ENCODE peak calls at places on chromosomes 2 and 18, in ten cellular contexts. One of them, this sample, is unnamed.
A peak's percentile ranks its signal among the peaks of the same experiment; 100 is the strongest.

GRCh38 chr18:22932885-22933205 is 283 bp upstream of the RBBP8 start:
- DNase-seq in IMR-90: no peak
- DNase-seq in uterus: no peak
- DNase-seq in ovary: no peak
- DNase-seq in erythroblast: no peak
- DNase-seq in A549: no peak
- DNase-seq in stomach: no peak
- DNase-seq in testis: no peak
- DNase-seq in Peyer's patch: no peak
- DNase-seq in adrenal gland: no peak
- DNase-seq in this sample: no peak

GRCh38 chr2:223668302-223668998 is 66.3 kb upstream of the SCG2 start:
- DNase-seq in IMR-90: peak; percentile 71
- DNase-seq in uterus: no peak
- DNase-seq in ovary: no peak
- DNase-seq in erythroblast: no peak
- DNase-seq in A549: no peak
- DNase-seq in stomach: no peak
- DNase-seq in testis: no peak
- DNase-seq in Peyer's patch: no peak
- DNase-seq in adrenal gland: no peak
- DNase-seq in this sample: no peak

GRCh38 chr2:29262681-29263260 is 147.6 kb downstream of the CLIP4 start:
- DNase-seq in IMR-90: no peak
- DNase-seq in uterus: no peak
- DNase-seq in ovary: no peak
- DNase-seq in erythroblast: no peak
- DNase-seq in A549: no peak
- DNase-seq in stomach: no peak
- DNase-seq in testis: no peak
- DNase-seq in Peyer's patch: no peak
- DNase-seq in adrenal gland: peak; percentile 85
- DNase-seq in this sample: no peak

GRCh38 chr2:31212659-31213058 is 4.7 kb downstream of the CAPN14 start:
- DNase-seq in IMR-90: no peak
- DNase-seq in uterus: no peak
- DNase-seq in ovary: no peak
- DNase-seq in erythroblast: no peak
- DNase-seq in A549: no peak
- DNase-seq in stomach: no peak
- DNase-seq in testis: no peak
- DNase-seq in Peyer's patch: no peak
- DNase-seq in adrenal gland: no peak
- DNase-seq in this sample: no peak

GRCh38 chr2:84197901-84198300 is 261.2 kb downstream of the SUCLG1 start:
- DNase-seq in IMR-90: no peak
- DNase-seq in uterus: no peak
- DNase-seq in ovary: no peak
- DNase-seq in erythroblast: no peak
- DNase-seq in A549: no peak
- DNase-seq in stomach: no peak
- DNase-seq in testis: no peak
- DNase-seq in Peyer's patch: no peak
- DNase-seq in adrenal gland: no peak
- DNase-seq in this sample: no peak

GRCh38 chr2:172722481-172722880 is 13.2 kb upstream of the RAPGEF4 start:
- DNase-seq in IMR-90: peak; percentile 31
- DNase-seq in uterus: no peak
- DNase-seq in ovary: no peak
- DNase-seq in erythroblast: no peak
- DNase-seq in A549: no peak
- DNase-seq in stomach: no peak
- DNase-seq in testis: no peak
- DNase-seq in Peyer's patch: no peak
- DNase-seq in adrenal gland: no peak
- DNase-seq in this sample: no peak

GRCh38 chr2:127043367-127044164 is 63.4 kb downstream of the BIN1 start:
- DNase-seq in IMR-90: no peak
- DNase-seq in uterus: no peak
- DNase-seq in ovary: no peak
- DNase-seq in erythroblast: no peak
- DNase-seq in A549: no peak
- DNase-seq in stomach: peak; percentile 24
- DNase-seq in testis: no peak
- DNase-seq in Peyer's patch: no peak
- DNase-seq in adrenal gland: peak; percentile 47
- DNase-seq in this sample: no peak

GRCh38 chr18:39274535-39274934 is 1708.9 kb upstream of the CELF4 start:
- DNase-seq in IMR-90: peak; percentile 45
- DNase-seq in uterus: no peak
- DNase-seq in ovary: no peak
- DNase-seq in erythroblast: no peak
- DNase-seq in A549: no peak
- DNase-seq in stomach: no peak
- DNase-seq in testis: no peak
- DNase-seq in Peyer's patch: no peak
- DNase-seq in adrenal gland: no peak
- DNase-seq in this sample: no peak

GRCh38 chr2:29650634-29651097 is 270.7 kb downstream of the ALK start:
- DNase-seq in IMR-90: no peak
- DNase-seq in uterus: no peak
- DNase-seq in ovary: no peak
- DNase-seq in erythroblast: no peak
- DNase-seq in A549: no peak
- DNase-seq in stomach: no peak
- DNase-seq in testis: no peak
- DNase-seq in Peyer's patch: no peak
- DNase-seq in adrenal gland: peak; percentile 67
- DNase-seq in this sample: no peak

GRCh38 chr2:230130668-230131364 is 62.1 kb upstream of the SLC16A14 start:
- DNase-seq in IMR-90: peak; percentile 64
- DNase-seq in uterus: peak; percentile 88
- DNase-seq in ovary: peak; percentile 84
- DNase-seq in erythroblast: no peak
- DNase-seq in A549: no peak
- DNase-seq in stomach: no peak
- DNase-seq in testis: peak; percentile 76
- DNase-seq in Peyer's patch: no peak
- DNase-seq in adrenal gland: peak; percentile 96
- DNase-seq in this sample: peak; percentile 70

GRCh38 chr2:120969613-120970355 is 234.1 kb downstream of the GLI2 start:
- DNase-seq in IMR-90: no peak
- DNase-seq in uterus: no peak
- DNase-seq in ovary: no peak
- DNase-seq in erythroblast: no peak
- DNase-seq in A549: no peak
- DNase-seq in stomach: no peak
- DNase-seq in testis: no peak
- DNase-seq in Peyer's patch: no peak
- DNase-seq in adrenal gland: no peak
- DNase-seq in this sample: no peak

GRCh38 chr2:362924-363323 is 75.0 kb upstream of the ALKAL2 start:
- DNase-seq in IMR-90: no peak
- DNase-seq in uterus: no peak
- DNase-seq in ovary: no peak
- DNase-seq in erythroblast: no peak
- DNase-seq in A549: no peak
- DNase-seq in stomach: no peak
- DNase-seq in testis: no peak
- DNase-seq in Peyer's patch: no peak
- DNase-seq in adrenal gland: no peak
- DNase-seq in this sample: no peak

GRCh38 chr2:232920055-232920454 is 50.0 kb downstream of the SNORC start:
- DNase-seq in IMR-90: no peak
- DNase-seq in uterus: no peak
- DNase-seq in ovary: no peak
- DNase-seq in erythroblast: no peak
- DNase-seq in A549: no peak
- DNase-seq in stomach: no peak
- DNase-seq in testis: no peak
- DNase-seq in Peyer's patch: no peak
- DNase-seq in adrenal gland: peak; percentile 14
- DNase-seq in this sample: no peak

GRCh38 chr2:231709981-231710750 is 1.8 kb downstream of the PTMA start:
- DNase-seq in IMR-90: peak; percentile 80
- DNase-seq in uterus: peak; percentile 68
- DNase-seq in ovary: peak; percentile 95
- DNase-seq in erythroblast: peak; percentile 95
- DNase-seq in A549: peak; percentile 71
- DNase-seq in stomach: peak; percentile 91
- DNase-seq in testis: peak; percentile 83
- DNase-seq in Peyer's patch: peak; percentile 80
- DNase-seq in adrenal gland: peak; percentile 91
- DNase-seq in this sample: peak; percentile 86
- TF ChIP-seq POLR2A in IMR-90: peak; percentile 78
- TF ChIP-seq POLR2A in uterus: peak; percentile 81
- TF ChIP-seq POLR2A in ovary: peak; percentile 66
- TF ChIP-seq POLR2A in erythroblast: peak; percentile 80
- TF ChIP-seq POLR2A in A549: peak; percentile 52
- TF ChIP-seq POLR2A in stomach: peak; percentile 14
- TF ChIP-seq POLR2A in testis: no peak
- TF ChIP-seq POLR2A in Peyer's patch: peak; percentile 55
- TF ChIP-seq POLR2A in adrenal gland: peak; percentile 88
- TF ChIP-seq POLR2A in this sample: peak; percentile 15

GRCh38 chr2:168490916-168491605 is 35.0 kb downstream of the CERS6 start:
- DNase-seq in IMR-90: no peak
- DNase-seq in uterus: no peak
- DNase-seq in ovary: no peak
- DNase-seq in erythroblast: peak; percentile 60
- DNase-seq in A549: no peak
- DNase-seq in stomach: no peak
- DNase-seq in testis: no peak
- DNase-seq in Peyer's patch: no peak
- DNase-seq in adrenal gland: no peak
- DNase-seq in this sample: no peak

GRCh38 chr2:168490015-168490874 is 34.2 kb downstream of the CERS6 start:
- DNase-seq in IMR-90: peak; percentile 34
- DNase-seq in uterus: no peak
- DNase-seq in ovary: no peak
- DNase-seq in erythroblast: peak; percentile 76
- DNase-seq in A549: peak; percentile 6
- DNase-seq in stomach: no peak
- DNase-seq in testis: no peak
- DNase-seq in Peyer's patch: no peak
- DNase-seq in adrenal gland: no peak
- DNase-seq in this sample: no peak

GRCh38 chr2:168499500-168499899 is 43.4 kb downstream of the CERS6 start:
- DNase-seq in IMR-90: no peak
- DNase-seq in uterus: no peak
- DNase-seq in ovary: no peak
- DNase-seq in erythroblast: no peak
- DNase-seq in A549: no peak
- DNase-seq in stomach: no peak
- DNase-seq in testis: no peak
- DNase-seq in Peyer's patch: no peak
- DNase-seq in adrenal gland: no peak
- DNase-seq in this sample: no peak

GRCh38 chr2:168495524-168495923 is 39.5 kb downstream of the CERS6 start:
- DNase-seq in IMR-90: no peak
- DNase-seq in uterus: no peak
- DNase-seq in ovary: no peak
- DNase-seq in erythroblast: no peak
- DNase-seq in A549: no peak
- DNase-seq in stomach: no peak
- DNase-seq in testis: no peak
- DNase-seq in Peyer's patch: no peak
- DNase-seq in adrenal gland: no peak
- DNase-seq in this sample: no peak

GRCh38 chr2:168494190-168494711 is 38.2 kb downstream of the CERS6 start:
- DNase-seq in IMR-90: no peak
- DNase-seq in uterus: no peak
- DNase-seq in ovary: no peak
- DNase-seq in erythroblast: peak; percentile 38
- DNase-seq in A549: peak; percentile 13
- DNase-seq in stomach: no peak
- DNase-seq in testis: no peak
- DNase-seq in Peyer's patch: no peak
- DNase-seq in adrenal gland: no peak
- DNase-seq in this sample: no peak
- TF ChIP-seq POLR2A in IMR-90: no peak
- TF ChIP-seq POLR2A in uterus: no peak
- TF ChIP-seq POLR2A in ovary: no peak
- TF ChIP-seq POLR2A in erythroblast: no peak
- TF ChIP-seq POLR2A in A549: no peak
- TF ChIP-seq POLR2A in stomach: no peak
- TF ChIP-seq POLR2A in testis: no peak
- TF ChIP-seq POLR2A in Peyer's patch: peak; percentile 42
- TF ChIP-seq POLR2A in adrenal gland: no peak
- TF ChIP-seq POLR2A in this sample: no peak

GRCh38 chr2:203994735-203995134 is 58.2 kb downstream of the ICOS start:
- DNase-seq in IMR-90: no peak
- DNase-seq in uterus: no peak
- DNase-seq in ovary: no peak
- DNase-seq in erythroblast: no peak
- DNase-seq in A549: no peak
- DNase-seq in stomach: no peak
- DNase-seq in testis: no peak
- DNase-seq in Peyer's patch: no peak
- DNase-seq in adrenal gland: no peak
- DNase-seq in this sample: no peak
- TF ChIP-seq POLR2A in IMR-90: no peak
- TF ChIP-seq POLR2A in uterus: no peak
- TF ChIP-seq POLR2A in ovary: no peak
- TF ChIP-seq POLR2A in erythroblast: no peak
- TF ChIP-seq POLR2A in A549: no peak
- TF ChIP-seq POLR2A in stomach: no peak
- TF ChIP-seq POLR2A in testis: no peak
- TF ChIP-seq POLR2A in Peyer's patch: no peak
- TF ChIP-seq POLR2A in adrenal gland: no peak
- TF ChIP-seq POLR2A in this sample: no peak

DNA sequence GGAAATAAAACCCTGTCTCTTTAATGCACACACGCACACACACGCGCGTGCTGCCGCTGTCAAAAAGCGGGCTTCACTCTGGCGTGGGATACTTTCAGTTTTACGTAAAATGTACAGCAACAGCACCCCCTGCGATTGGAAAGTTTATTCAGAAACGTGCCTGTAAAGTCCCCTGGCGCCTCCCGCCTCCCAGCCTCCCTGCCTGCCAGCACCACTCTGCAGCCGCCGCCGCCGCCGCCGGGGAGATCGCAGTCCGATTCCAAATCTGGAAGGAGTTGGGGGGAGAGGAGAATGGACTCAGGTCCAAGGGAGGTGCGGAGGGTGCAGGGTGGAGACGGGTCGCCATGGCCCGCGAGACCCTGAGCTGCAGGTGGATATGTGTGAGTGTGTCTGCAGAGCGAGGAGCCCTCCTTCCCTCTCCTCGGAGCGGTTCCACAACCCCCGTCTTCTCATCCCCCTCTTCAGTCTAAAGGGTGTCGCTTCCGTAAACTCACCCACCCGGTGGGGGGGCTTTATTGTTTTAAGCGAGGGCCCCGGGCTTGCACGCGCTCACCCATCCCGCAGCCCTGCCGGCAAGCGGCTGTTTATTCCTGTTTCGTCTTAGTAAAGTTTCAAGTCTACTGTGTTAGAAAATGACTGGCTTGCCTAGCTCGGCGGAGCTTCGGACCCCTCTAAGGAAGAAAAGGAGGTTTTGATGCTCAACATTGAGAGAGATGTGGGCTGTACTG is 1.8 kb upstream of the BCL11A start:
- DNase-seq in IMR-90: peak; percentile 70
- DNase-seq in uterus: no peak
- DNase-seq in ovary: peak; percentile 44
- DNase-seq in erythroblast: peak; percentile 92
- DNase-seq in A549: peak; percentile 46
- DNase-seq in stomach: peak; percentile 72
- DNase-seq in testis: peak; percentile 54
- DNase-seq in Peyer's patch: peak; percentile 79
- DNase-seq in adrenal gland: peak; percentile 74
- DNase-seq in this sample: peak; percentile 58
- TF ChIP-seq POLR2A in IMR-90: no peak
- TF ChIP-seq POLR2A in uterus: no peak
- TF ChIP-seq POLR2A in ovary: no peak
- TF ChIP-seq POLR2A in erythroblast: peak; percentile 71
- TF ChIP-seq POLR2A in A549: no peak
- TF ChIP-seq POLR2A in stomach: no peak
- TF ChIP-seq POLR2A in testis: no peak
- TF ChIP-seq POLR2A in Peyer's patch: peak; percentile 54
- TF ChIP-seq POLR2A in adrenal gland: peak; percentile 38
- TF ChIP-seq POLR2A in this sample: no peak